ENCODE peak calls at places on chromosomes 6 and 20, in six cellular contexts. One of them, this sample, is unnamed.

GRCh38 chr20:48708630-48709029 is 119.2 kb downstream of the PREX1 start:
- DNase-seq in IMR-90: no peak
- DNase-seq in DND-41: no peak
- DNase-seq in fibroblast of pulmonary artery: no peak
- DNase-seq in lower leg skin: no peak
- DNase-seq in epithelial cell of esophagus: no peak
- DNase-seq in this sample: no peak

GRCh38 chr6:69090132-69090531 is 455.1 kb downstream of the ADGRB3 start:
- DNase-seq in IMR-90: peak; percentile 61
- DNase-seq in DND-41: no peak
- DNase-seq in fibroblast of pulmonary artery: peak; percentile 89
- DNase-seq in lower leg skin: no peak
- DNase-seq in epithelial cell of esophagus: peak; percentile 4
- DNase-seq in this sample: no peak

GRCh38 chr6:129889580-129889979 is 28.5 kb upstream of the TMEM244 start:
- DNase-seq in IMR-90: peak; percentile 91
- DNase-seq in DND-41: no peak
- DNase-seq in fibroblast of pulmonary artery: peak; percentile 77
- DNase-seq in lower leg skin: no peak
- DNase-seq in epithelial cell of esophagus: peak; percentile 87
- DNase-seq in this sample: no peak

GRCh38 chr6:7390218-7390878 is 740 bp downstream of the RIOK1 start:
- DNase-seq in IMR-90: peak; percentile 76
- DNase-seq in DND-41: peak; percentile 60
- DNase-seq in fibroblast of pulmonary artery: no peak
- DNase-seq in lower leg skin: no peak
- DNase-seq in epithelial cell of esophagus: no peak
- DNase-seq in this sample: no peak

GRCh38 chr6:138175596-138175995 is 13.9 kb downstream of the ARFGEF3 start:
- DNase-seq in IMR-90: no peak
- DNase-seq in DND-41: no peak
- DNase-seq in fibroblast of pulmonary artery: no peak
- DNase-seq in lower leg skin: no peak
- DNase-seq in epithelial cell of esophagus: no peak
- DNase-seq in this sample: no peak

GRCh38 chr6:82013561-82014275 is 233.8 kb downstream of the IBTK start:
- DNase-seq in IMR-90: peak; percentile 48
- DNase-seq in DND-41: no peak
- DNase-seq in fibroblast of pulmonary artery: peak; percentile 70
- DNase-seq in lower leg skin: no peak
- DNase-seq in epithelial cell of esophagus: peak; percentile 67
- DNase-seq in this sample: no peak

GRCh38 chr6:169536446-169537170 is 165.2 kb downstream of the WDR27 start:
- DNase-seq in IMR-90: peak; percentile 93
- DNase-seq in DND-41: no peak
- DNase-seq in fibroblast of pulmonary artery: peak; percentile 48
- DNase-seq in lower leg skin: no peak
- DNase-seq in epithelial cell of esophagus: peak; percentile 15
- DNase-seq in this sample: no peak

GRCh38 chr20:63071541-63072181 is 64.9 kb upstream of the BHLHE23 start:
- DNase-seq in IMR-90: peak; percentile 81
- DNase-seq in DND-41: no peak
- DNase-seq in fibroblast of pulmonary artery: peak; percentile 18
- DNase-seq in lower leg skin: peak; percentile 75
- DNase-seq in epithelial cell of esophagus: peak; percentile 54
- DNase-seq in this sample: no peak

GRCh38 chr6:142300758-142301251 is 1.0 kb upstream of the ADGRG6 start:
- DNase-seq in IMR-90: peak; percentile 71
- DNase-seq in DND-41: no peak
- DNase-seq in fibroblast of pulmonary artery: peak; percentile 81
- DNase-seq in lower leg skin: peak; percentile 76
- DNase-seq in epithelial cell of esophagus: peak; percentile 100
- DNase-seq in this sample: no peak

GRCh38 chr20:2692886-2693285 is 306 bp downstream of the EBF4 start:
- DNase-seq in IMR-90: no peak
- DNase-seq in DND-41: no peak
- DNase-seq in fibroblast of pulmonary artery: no peak
- DNase-seq in lower leg skin: peak; percentile 49
- DNase-seq in epithelial cell of esophagus: no peak
- DNase-seq in this sample: no peak

GRCh38 chr6:37014667-37015066 is 9.2 kb downstream of the FGD2 start:
- DNase-seq in IMR-90: no peak
- DNase-seq in DND-41: no peak
- DNase-seq in fibroblast of pulmonary artery: no peak
- DNase-seq in lower leg skin: no peak
- DNase-seq in epithelial cell of esophagus: no peak
- DNase-seq in this sample: no peak

GRCh38 chr6:81293896-81294295 is 458.6 kb downstream of the TENT5A start:
- DNase-seq in IMR-90: no peak
- DNase-seq in DND-41: no peak
- DNase-seq in fibroblast of pulmonary artery: no peak
- DNase-seq in lower leg skin: no peak
- DNase-seq in epithelial cell of esophagus: peak; percentile 4
- DNase-seq in this sample: no peak

GRCh38 chr6:52423448-52423847 is 3.3 kb downstream of the EFHC1 start:
- DNase-seq in IMR-90: no peak
- DNase-seq in DND-41: no peak
- DNase-seq in fibroblast of pulmonary artery: no peak
- DNase-seq in lower leg skin: no peak
- DNase-seq in epithelial cell of esophagus: no peak
- DNase-seq in this sample: no peak

GRCh38 chr6:127266892-127267741 is 453 bp downstream of the RNF146 start:
- DNase-seq in IMR-90: peak; percentile 32
- DNase-seq in DND-41: peak; percentile 54
- DNase-seq in fibroblast of pulmonary artery: peak; percentile 42
- DNase-seq in lower leg skin: no peak
- DNase-seq in epithelial cell of esophagus: peak; percentile 38
- DNase-seq in this sample: peak; percentile 29

GRCh38 chr6:44527191-44527960 is 139.9 kb downstream of the CDC5L start:
- DNase-seq in IMR-90: no peak
- DNase-seq in DND-41: peak; percentile 48
- DNase-seq in fibroblast of pulmonary artery: no peak
- DNase-seq in lower leg skin: peak; percentile 54
- DNase-seq in epithelial cell of esophagus: no peak
- DNase-seq in this sample: no peak

GRCh38 chr6:101392561-101393230 is 812 bp upstream of the GRIK2 start:
- DNase-seq in IMR-90: no peak
- DNase-seq in DND-41: no peak
- DNase-seq in fibroblast of pulmonary artery: no peak
- DNase-seq in lower leg skin: no peak
- DNase-seq in epithelial cell of esophagus: no peak
- DNase-seq in this sample: no peak

GRCh38 chr20:4216142-4216735 is 200.9 kb upstream of the RNF24 start:
- DNase-seq in IMR-90: peak; percentile 38
- DNase-seq in DND-41: no peak
- DNase-seq in fibroblast of pulmonary artery: no peak
- DNase-seq in lower leg skin: no peak
- DNase-seq in epithelial cell of esophagus: no peak
- DNase-seq in this sample: no peak

GRCh38 chr6:158938220-158938619 is 61.8 kb downstream of the RSPH3 start:
- DNase-seq in IMR-90: no peak
- DNase-seq in DND-41: no peak
- DNase-seq in fibroblast of pulmonary artery: no peak
- DNase-seq in lower leg skin: no peak
- DNase-seq in epithelial cell of esophagus: no peak
- DNase-seq in this sample: no peak

DNA sequence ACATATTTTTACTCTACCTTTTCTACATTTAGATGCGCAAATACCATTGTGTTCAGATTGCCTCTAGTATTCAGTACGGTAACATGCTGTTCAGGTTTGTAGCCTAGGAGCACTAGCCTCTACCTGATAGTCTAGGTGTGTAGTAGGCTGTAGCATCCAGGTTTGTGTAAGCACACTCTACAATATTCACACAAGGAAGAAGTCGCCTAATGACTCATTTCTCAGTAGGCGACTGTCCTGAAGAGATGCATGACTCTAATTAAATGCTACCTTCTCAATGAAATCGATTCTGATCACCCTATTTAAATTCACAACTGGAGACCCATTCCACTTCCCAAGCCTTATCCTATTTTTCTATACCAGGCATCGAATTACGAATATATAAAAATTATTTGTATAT is 1.3 kb downstream of the MCUR1 start:
- DNase-seq in IMR-90: no peak
- DNase-seq in DND-41: no peak
- DNase-seq in fibroblast of pulmonary artery: no peak
- DNase-seq in lower leg skin: no peak
- DNase-seq in epithelial cell of esophagus: peak; percentile 35
- DNase-seq in this sample: no peak
- H3K4me3 ChIP-seq in IMR-90: no peak overlapping the region
- H3K4me3 ChIP-seq in DND-41: peak overlapping the region; percentile 71
- H3K4me3 ChIP-seq in fibroblast of pulmonary artery: peak overlapping the region; percentile 77
- H3K4me3 ChIP-seq in lower leg skin: no peak overlapping the region
- H3K4me3 ChIP-seq in epithelial cell of esophagus: peak overlapping the region; percentile 73
- H3K4me3 ChIP-seq in this sample: peak overlapping the region; percentile 99

DNA sequence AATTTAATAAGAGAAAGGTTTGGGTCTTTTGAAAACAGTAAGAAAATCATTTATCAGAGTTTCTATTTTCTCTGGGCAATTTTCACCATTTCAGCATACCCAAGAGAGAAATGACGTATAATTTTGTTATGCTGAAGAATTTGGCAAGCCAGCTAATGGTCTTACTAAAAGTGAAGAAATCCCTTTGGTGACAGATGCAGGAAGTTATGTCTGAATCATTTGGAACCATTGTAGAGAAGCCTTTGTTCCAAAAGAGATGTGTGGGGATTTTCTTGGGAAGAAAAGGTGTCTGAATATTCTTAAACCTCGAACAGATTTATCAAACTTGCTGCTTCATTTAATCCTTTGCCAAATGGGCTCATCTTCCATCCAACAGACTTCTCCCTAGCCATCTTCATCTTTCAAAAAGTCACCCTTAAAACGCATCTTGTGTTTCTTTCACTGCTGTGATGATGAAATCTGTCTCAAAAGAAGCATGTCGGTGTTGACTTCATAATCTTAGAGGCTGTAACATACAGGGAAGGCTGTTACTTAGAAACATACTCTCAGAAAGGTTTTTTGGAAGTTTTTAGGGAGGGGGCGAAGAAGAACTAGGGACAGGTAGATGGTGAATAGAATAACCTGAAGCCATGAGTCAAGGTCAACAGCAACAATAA is 39.5 kb downstream of the CITED2 start:
- DNase-seq in IMR-90: peak; percentile 95
- DNase-seq in DND-41: no peak
- DNase-seq in fibroblast of pulmonary artery: peak; percentile 97
- DNase-seq in lower leg skin: no peak
- DNase-seq in epithelial cell of esophagus: peak; percentile 91
- DNase-seq in this sample: no peak
- H3K4me3 ChIP-seq in IMR-90: no peak overlapping the region
- H3K4me3 ChIP-seq in DND-41: no peak overlapping the region
- H3K4me3 ChIP-seq in fibroblast of pulmonary artery: no peak overlapping the region
- H3K4me3 ChIP-seq in lower leg skin: no peak overlapping the region
- H3K4me3 ChIP-seq in epithelial cell of esophagus: no peak overlapping the region
- H3K4me3 ChIP-seq in this sample: no peak overlapping the region

DNA sequence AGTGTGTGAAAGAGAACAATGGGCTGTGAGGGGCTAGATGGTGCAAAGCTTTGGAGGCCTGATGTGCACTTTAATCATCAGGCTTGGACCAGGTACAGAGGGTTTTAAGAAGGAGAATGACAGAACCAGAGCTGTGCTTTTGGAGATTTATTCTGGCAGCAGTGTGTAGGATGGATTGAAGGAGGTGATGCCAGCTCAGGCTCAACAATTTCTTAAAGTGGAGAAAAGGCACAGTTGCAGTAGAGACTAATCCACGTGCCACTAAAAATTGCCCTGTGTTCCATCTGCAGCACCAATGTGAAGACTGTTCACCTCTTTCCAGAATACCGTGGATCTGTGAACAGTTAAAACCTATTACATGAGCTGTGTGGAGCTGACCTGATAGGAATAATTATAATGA is 134.7 kb downstream of the FUT9 start:
- DNase-seq in IMR-90: no peak
- DNase-seq in DND-41: no peak
- DNase-seq in fibroblast of pulmonary artery: no peak
- DNase-seq in lower leg skin: no peak
- DNase-seq in epithelial cell of esophagus: no peak
- DNase-seq in this sample: no peak
- H3K4me3 ChIP-seq in IMR-90: no peak overlapping the region
- H3K4me3 ChIP-seq in DND-41: no peak overlapping the region
- H3K4me3 ChIP-seq in fibroblast of pulmonary artery: no peak overlapping the region
- H3K4me3 ChIP-seq in lower leg skin: no peak overlapping the region
- H3K4me3 ChIP-seq in epithelial cell of esophagus: no peak overlapping the region
- H3K4me3 ChIP-seq in this sample: no peak overlapping the region

GRCh38 chr6:98844244-98845161 is 10.1 kb downstream of the POU3F2 start:
- DNase-seq in IMR-90: no peak
- DNase-seq in DND-41: no peak
- DNase-seq in fibroblast of pulmonary artery: no peak
- DNase-seq in lower leg skin: no peak
- DNase-seq in epithelial cell of esophagus: no peak
- DNase-seq in this sample: no peak
- H3K4me3 ChIP-seq in IMR-90: no peak overlapping the region
- H3K4me3 ChIP-seq in DND-41: no peak overlapping the region
- H3K4me3 ChIP-seq in fibroblast of pulmonary artery: peak overlapping the region; percentile 14
- H3K4me3 ChIP-seq in lower leg skin: no peak overlapping the region
- H3K4me3 ChIP-seq in epithelial cell of esophagus: no peak overlapping the region
- H3K4me3 ChIP-seq in this sample: peak overlapping the region; percentile 57

DNA sequence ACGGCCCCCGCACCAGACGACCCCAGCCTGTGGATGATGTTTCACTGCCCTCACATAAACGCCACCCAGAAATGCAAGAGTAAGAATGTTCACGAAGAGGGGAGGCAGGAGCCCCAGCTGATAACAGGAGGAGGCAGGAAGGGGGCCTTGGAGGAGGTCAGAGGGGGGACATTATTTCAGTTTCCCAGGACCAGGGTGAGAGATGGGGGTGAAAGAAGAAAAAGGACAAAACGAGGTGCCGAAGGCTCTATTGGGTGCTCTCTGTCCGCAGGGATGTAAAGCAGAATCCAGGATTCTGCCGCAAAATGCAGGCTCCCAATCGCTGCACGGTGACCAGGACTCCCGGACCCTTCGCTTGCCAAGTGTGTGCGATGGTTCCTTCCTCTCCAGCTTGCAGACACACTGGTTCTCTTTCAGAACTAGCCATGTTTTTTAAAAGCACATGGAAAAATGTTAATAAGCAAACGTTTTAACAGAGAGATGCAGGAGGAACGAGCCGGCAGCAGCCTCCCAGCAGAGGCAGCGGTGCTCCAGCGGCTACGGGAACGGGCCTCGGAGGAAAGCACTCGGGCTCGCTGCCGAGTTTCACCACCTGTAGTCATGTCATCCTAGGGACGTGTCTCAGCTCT is 59.5 kb downstream of the ZNF831 start:
- DNase-seq in IMR-90: no peak
- DNase-seq in DND-41: no peak
- DNase-seq in fibroblast of pulmonary artery: peak; percentile 4
- DNase-seq in lower leg skin: peak; percentile 83
- DNase-seq in epithelial cell of esophagus: no peak
- DNase-seq in this sample: no peak
- H3K4me3 ChIP-seq in IMR-90: no peak overlapping the region
- H3K4me3 ChIP-seq in DND-41: no peak overlapping the region
- H3K4me3 ChIP-seq in fibroblast of pulmonary artery: peak overlapping the region; percentile 13
- H3K4me3 ChIP-seq in lower leg skin: no peak overlapping the region
- H3K4me3 ChIP-seq in epithelial cell of esophagus: no peak overlapping the region
- H3K4me3 ChIP-seq in this sample: peak overlapping the region; percentile 70